ENCODE peak calls at places on chromosome 22, in nine cellular contexts. L is A549, A is H54, J is K562, T is stomach, H is HCT116, N is erythroblast, U is adrenal gland, K is breast epithelium. I is an unnamed sample.

GRCh38 chr22:39433476-39434242 is 23.2 kb upstream of the MGAT3 start:
- DNase-seq in L (no peak), N (no peak), K (no peak), H (no peak), U (peak; percentile 61), T (no peak), J (no peak), A (no peak), I (no peak)

GRCh38 chr22:26883393-26883792 is 226.0 kb downstream of the MIAT start:
- DNase-seq in N (no peak), J (no peak), T (no peak), A (no peak), K (no peak), L (no peak), U (no peak), H (no peak), I (no peak)

GRCh38 chr22:36258750-36259619 is 6.1 kb downstream of the APOL1 start:
- DNase-seq in N (peak; percentile 53), K (peak; percentile 58), J (no peak), H (no peak), U (peak; percentile 49), L (no peak), A (no peak), T (no peak), I (no peak)

GRCh38 chr22:46337870-46338269 is 2.4 kb downstream of the TRMU start:
- DNase-seq in T (no peak), N (no peak), J (no peak), L (no peak), U (no peak), H (no peak), K (no peak), A (no peak), I (no peak)

GRCh38 chr22:16824718-16825687 is at the start of gene XKR3:
- DNase-seq in K (no peak), L (no peak), A (peak; percentile 6), T (no peak), H (no peak), J (no peak), N (peak; percentile 5), U (no peak), I (no peak)

GRCh38 chr22:46293591-46294260 is 2.9 kb upstream of the GTSE1 start:
- DNase-seq in T (no peak), H (no peak), N (no peak), L (no peak), A (no peak), U (peak; percentile 60), J (no peak), K (no peak), I (no peak)

GRCh38 chr22:45882881-45883810 is 93.8 kb downstream of the WNT7B start:
- DNase-seq in L (no peak), H (no peak), A (no peak), N (no peak), T (no peak), U (no peak), J (no peak), K (no peak), I (no peak)

GRCh38 chr22:42644422-42645340 is 4.3 kb upstream of the ATP5MGL start:
- DNase-seq in L (no peak), T (peak; percentile 52), N (peak; percentile 29), H (no peak), K (peak; percentile 42), J (no peak), U (peak; percentile 74), A (no peak), I (no peak)

GRCh38 chr22:34111210-34111824 is 191.0 kb upstream of the LARGE1 start:
- DNase-seq in N (peak; percentile 9), L (peak; percentile 22), T (peak; percentile 33), A (peak; percentile 18), H (no peak), J (peak; percentile 23), K (no peak), U (peak; percentile 34), I (peak; percentile 34)

GRCh38 chr22:22546490-22546889 is 12.6 kb downstream of the PRAME start:
- DNase-seq in J (peak; percentile 69), N (no peak), U (peak; percentile 44), H (no peak), T (no peak), K (no peak), L (no peak), A (no peak), I (no peak)

GRCh38 chr22:39748877-39749276 is 144.7 kb downstream of the ENTHD1 start:
- DNase-seq in T (no peak), K (no peak), U (no peak), L (no peak), J (no peak), N (peak; percentile 34), A (no peak), H (no peak), I (no peak)

GRCh38 chr22:21447694-21448402 is 19.3 kb upstream of the TMEM191C start:
- DNase-seq in N (no peak), H (no peak), J (peak; percentile 89), A (peak; percentile 19), T (peak; percentile 21), L (peak; percentile 30), K (no peak), U (no peak), I (no peak)

GRCh38 chr22:31347251-31348008 is 1.3 kb upstream of the PATZ1 start:
- DNase-seq in T (peak; percentile 67), N (peak; percentile 74), J (no peak), U (peak; percentile 81), H (peak; percentile 50), A (no peak), K (peak; percentile 47), L (peak; percentile 71), I (peak; percentile 58)

GRCh38 chr22:25816522-25817059 is 74.6 kb downstream of the MYO18B start:
- DNase-seq in N (no peak), T (no peak), A (no peak), L (no peak), K (no peak), U (no peak), H (no peak), J (peak; percentile 16), I (no peak)

GRCh38 chr22:29270475-29271271 is 2.6 kb downstream of the EWSR1 start:
- DNase-seq in A (no peak), N (peak; percentile 81), K (no peak), H (no peak), J (no peak), L (peak; percentile 25), U (no peak), T (no peak), I (no peak)
- TF ChIP-seq POLR2A in A (no peak), N (no peak), K (no peak), H (no peak), J (no peak), L (no peak), U (no peak), T (no peak), I (no peak)

GRCh38 chr22:49936018-49936972 is 17.9 kb downstream of the CRELD2 start:
- DNase-seq in T (peak; percentile 95), K (peak; percentile 89), A (peak; percentile 84), J (peak; percentile 79), N (peak; percentile 64), L (peak; percentile 86), U (peak; percentile 96), H (no peak), I (peak; percentile 86)
- TF ChIP-seq POLR2A in T (no peak), K (no peak), A (no peak), J (no peak), N (no peak), L (peak; percentile 22), U (no peak), H (no peak), I (no peak)

DNA sequence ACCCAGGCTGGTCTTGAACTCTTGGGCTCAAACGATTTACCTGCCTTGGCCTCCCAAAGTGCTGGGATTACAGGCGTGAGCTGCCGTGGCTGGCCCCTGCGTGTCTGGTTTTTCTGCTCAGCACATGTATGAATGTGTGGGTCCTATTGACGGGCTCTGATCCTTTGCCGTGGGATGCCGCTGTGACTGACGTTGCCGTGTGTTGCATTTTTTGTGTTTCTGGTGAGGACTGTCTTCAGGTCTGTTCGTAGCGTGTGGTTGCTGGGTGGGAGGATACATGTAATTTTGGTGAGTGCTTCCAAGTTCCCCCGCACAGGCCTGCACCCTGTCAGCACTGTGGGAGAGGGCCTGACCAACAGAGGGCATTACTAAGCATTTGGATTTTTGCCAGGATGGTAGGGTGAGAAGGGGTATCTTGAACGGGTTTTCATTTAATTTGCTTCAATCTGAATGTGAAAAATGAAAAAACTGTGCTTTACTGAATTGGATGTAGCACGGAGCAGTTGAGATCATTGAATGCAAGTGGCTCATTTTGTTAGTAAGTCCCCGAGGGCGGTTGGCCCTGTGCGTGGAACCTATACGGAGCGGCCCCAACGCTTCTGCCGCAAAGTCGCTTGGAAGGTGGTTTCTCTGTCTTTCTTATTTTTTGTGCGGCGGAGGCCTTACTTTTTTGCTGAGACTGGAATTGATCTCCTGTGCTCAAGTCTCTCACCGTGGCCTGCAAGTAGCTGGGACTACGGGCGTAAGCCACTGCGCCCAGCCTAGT is 8.2 kb downstream of the ZBED4 start:
- DNase-seq in K (no peak), N (no peak), L (no peak), H (no peak), U (no peak), T (no peak), J (no peak), A (no peak), I (no peak)
- TF ChIP-seq POLR2A in K (no peak), N (no peak), L (no peak), H (no peak), U (no peak), T (no peak), J (no peak), A (no peak), I (no peak)

GRCh38 chr22:37998543-37998942 is 14.2 kb upstream of the SOX10 start:
- DNase-seq in T (no peak), N (no peak), K (peak; percentile 58), U (no peak), J (no peak), A (no peak), H (no peak), L (no peak), I (no peak)

GRCh38 chr22:37996079-37996478 is 11.7 kb upstream of the SOX10 start:
- DNase-seq in J (no peak), L (no peak), T (no peak), U (no peak), H (no peak), A (no peak), N (no peak), K (peak; percentile 90), I (no peak)

GRCh38 chr22:37996515-37997246 is 12.3 kb upstream of the SOX10 start:
- DNase-seq in H (no peak), T (no peak), N (no peak), J (no peak), K (no peak), A (no peak), U (no peak), L (no peak), I (no peak)

GRCh38 chr22:37999236-37999635 is 14.9 kb upstream of the SOX10 start:
- DNase-seq in U (no peak), A (no peak), J (no peak), L (no peak), K (no peak), H (peak; percentile 29), N (peak; percentile 15), T (no peak), I (no peak)

DNA sequence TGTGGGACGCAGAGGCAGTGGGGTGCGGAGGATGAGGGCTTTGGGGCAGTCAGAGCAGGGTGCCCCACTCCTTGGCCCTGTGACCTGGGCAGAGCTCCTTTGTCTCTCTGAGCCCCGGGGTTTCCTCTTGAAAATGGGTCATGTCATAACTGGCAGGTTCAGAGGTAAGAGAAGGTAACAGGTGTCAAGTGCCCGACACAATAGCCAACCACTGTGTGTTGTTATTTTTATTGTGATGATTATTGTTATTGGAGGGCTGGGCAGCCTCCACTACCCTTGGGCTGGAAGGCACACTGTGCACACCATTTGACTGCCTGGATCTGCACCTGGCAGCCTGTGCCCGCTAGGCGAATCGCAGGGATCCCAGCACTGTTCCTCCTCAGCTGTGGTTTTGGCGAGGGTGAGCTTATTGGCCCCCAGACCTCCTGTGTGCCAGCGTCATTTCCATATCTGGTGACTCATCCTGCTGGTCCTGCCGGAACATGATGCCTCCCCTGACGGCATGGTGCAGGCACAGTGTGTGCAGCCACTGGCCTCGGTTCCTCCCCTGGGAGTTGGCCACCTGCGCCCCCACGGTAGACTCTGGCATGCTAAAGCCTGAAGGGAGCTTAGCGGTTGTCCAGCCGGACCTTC is 15.4 kb upstream of the SOX10 start:
- DNase-seq in N (no peak), K (peak; percentile 92), J (no peak), A (peak; percentile 86), L (no peak), T (no peak), H (peak; percentile 75), U (peak; percentile 35), I (no peak)
- TF ChIP-seq POLR2A in N (no peak), K (no peak), J (no peak), A (no peak), L (no peak), T (no peak), H (peak; percentile 15), U (no peak), I (no peak)